ENCODE peak calls at places on chromosomes 11 and 22, in eight cellular contexts. One of them, this sample, is unnamed.

GRCh38 chr11:69674267-69674885 is 777 bp downstream of the LTO1 start:
- DNase-seq in Daoy: peak
- DNase-seq in AG09309: no peak
- DNase-seq in NCI-H1436: no peak
- DNase-seq in activated effector memory CD4-positive, alpha-beta T cell treated with anti-CD3 and anti-CD28 coated beads, Interleukin-2, amount 50 U/mL, for 16 hours: peak
- DNase-seq in GM13976: no peak
- DNase-seq in EL: peak
- DNase-seq in Ammon's horn: no peak
- DNase-seq in this sample: no peak

GRCh38 chr11:66371627-66372415 is at the start of gene SLC29A2:
- DNase-seq in AG09309: no peak
- DNase-seq in GM13976: peak
- DNase-seq in EL: no peak
- DNase-seq in NCI-H1436: peak
- DNase-seq in Ammon's horn: peak
- DNase-seq in activated effector memory CD4-positive, alpha-beta T cell treated with anti-CD3 and anti-CD28 coated beads, Interleukin-2, amount 50 U/mL, for 16 hours: peak
- DNase-seq in Daoy: peak
- DNase-seq in this sample: peak

GRCh38 chr11:76745561-76746207 is 37.5 kb upstream of the TSKU start:
- DNase-seq in GM13976: no peak
- DNase-seq in EL: no peak
- DNase-seq in AG09309: no peak
- DNase-seq in NCI-H1436: no peak
- DNase-seq in activated effector memory CD4-positive, alpha-beta T cell treated with anti-CD3 and anti-CD28 coated beads, Interleukin-2, amount 50 U/mL, for 16 hours: no peak
- DNase-seq in Daoy: no peak
- DNase-seq in Ammon's horn: no peak
- DNase-seq in this sample: no peak

GRCh38 chr11:125871391-125872137 is 15.9 kb upstream of the HYLS1 start:
- DNase-seq in Daoy: no peak
- DNase-seq in Ammon's horn: peak
- DNase-seq in activated effector memory CD4-positive, alpha-beta T cell treated with anti-CD3 and anti-CD28 coated beads, Interleukin-2, amount 50 U/mL, for 16 hours: no peak
- DNase-seq in EL: peak
- DNase-seq in GM13976: no peak
- DNase-seq in NCI-H1436: peak
- DNase-seq in AG09309: no peak
- DNase-seq in this sample: no peak

GRCh38 chr11:116840224-116840745 is 2.9 kb upstream of the APOA1 start:
- DNase-seq in Ammon's horn: peak
- DNase-seq in activated effector memory CD4-positive, alpha-beta T cell treated with anti-CD3 and anti-CD28 coated beads, Interleukin-2, amount 50 U/mL, for 16 hours: no peak
- DNase-seq in NCI-H1436: no peak
- DNase-seq in Daoy: no peak
- DNase-seq in GM13976: no peak
- DNase-seq in AG09309: no peak
- DNase-seq in EL: peak
- DNase-seq in this sample: peak

GRCh38 chr11:3645552-3645951 is 624 bp downstream of the ART1 start:
- DNase-seq in AG09309: no peak
- DNase-seq in GM13976: no peak
- DNase-seq in NCI-H1436: no peak
- DNase-seq in Ammon's horn: no peak
- DNase-seq in Daoy: no peak
- DNase-seq in EL: no peak
- DNase-seq in activated effector memory CD4-positive, alpha-beta T cell treated with anti-CD3 and anti-CD28 coated beads, Interleukin-2, amount 50 U/mL, for 16 hours: no peak
- DNase-seq in this sample: no peak

GRCh38 chr22:33409134-33409533 is 351.0 kb upstream of the SYN3 start:
- DNase-seq in EL: no peak
- DNase-seq in GM13976: no peak
- DNase-seq in activated effector memory CD4-positive, alpha-beta T cell treated with anti-CD3 and anti-CD28 coated beads, Interleukin-2, amount 50 U/mL, for 16 hours: no peak
- DNase-seq in AG09309: no peak
- DNase-seq in Daoy: no peak
- DNase-seq in Ammon's horn: no peak
- DNase-seq in NCI-H1436: no peak
- DNase-seq in this sample: no peak

GRCh38 chr11:130181295-130182272 is 22.0 kb downstream of the ST14 start:
- DNase-seq in EL: peak
- DNase-seq in GM13976: no peak
- DNase-seq in AG09309: peak
- DNase-seq in activated effector memory CD4-positive, alpha-beta T cell treated with anti-CD3 and anti-CD28 coated beads, Interleukin-2, amount 50 U/mL, for 16 hours: no peak
- DNase-seq in Daoy: no peak
- DNase-seq in NCI-H1436: peak
- DNase-seq in Ammon's horn: no peak
- DNase-seq in this sample: no peak

GRCh38 chr11:119696378-119697157 is 32.4 kb downstream of the NECTIN1 start:
- DNase-seq in activated effector memory CD4-positive, alpha-beta T cell treated with anti-CD3 and anti-CD28 coated beads, Interleukin-2, amount 50 U/mL, for 16 hours: no peak
- DNase-seq in Daoy: no peak
- DNase-seq in NCI-H1436: no peak
- DNase-seq in AG09309: no peak
- DNase-seq in EL: no peak
- DNase-seq in GM13976: no peak
- DNase-seq in Ammon's horn: no peak
- DNase-seq in this sample: no peak

GRCh38 chr11:8317164-8317563 is 53.5 kb upstream of the LMO1 start:
- DNase-seq in Ammon's horn: peak
- DNase-seq in AG09309: no peak
- DNase-seq in activated effector memory CD4-positive, alpha-beta T cell treated with anti-CD3 and anti-CD28 coated beads, Interleukin-2, amount 50 U/mL, for 16 hours: no peak
- DNase-seq in GM13976: no peak
- DNase-seq in EL: no peak
- DNase-seq in NCI-H1436: no peak
- DNase-seq in Daoy: peak
- DNase-seq in this sample: no peak

GRCh38 chr11:72736452-72737069 is 15.6 kb downstream of the ARAP1 start:
- DNase-seq in Daoy: peak
- DNase-seq in activated effector memory CD4-positive, alpha-beta T cell treated with anti-CD3 and anti-CD28 coated beads, Interleukin-2, amount 50 U/mL, for 16 hours: peak
- DNase-seq in GM13976: peak
- DNase-seq in EL: peak
- DNase-seq in NCI-H1436: no peak
- DNase-seq in Ammon's horn: peak
- DNase-seq in AG09309: no peak
- DNase-seq in this sample: peak

GRCh38 chr22:22380098-22381030 is 128.2 kb downstream of the ZNF280B start:
- DNase-seq in activated effector memory CD4-positive, alpha-beta T cell treated with anti-CD3 and anti-CD28 coated beads, Interleukin-2, amount 50 U/mL, for 16 hours: no peak
- DNase-seq in AG09309: no peak
- DNase-seq in Ammon's horn: no peak
- DNase-seq in NCI-H1436: no peak
- DNase-seq in EL: no peak
- DNase-seq in GM13976: peak
- DNase-seq in Daoy: no peak
- DNase-seq in this sample: peak

GRCh38 chr11:20715464-20715863 is 46.1 kb downstream of the NELL1 start:
- DNase-seq in Ammon's horn: no peak
- DNase-seq in activated effector memory CD4-positive, alpha-beta T cell treated with anti-CD3 and anti-CD28 coated beads, Interleukin-2, amount 50 U/mL, for 16 hours: no peak
- DNase-seq in EL: no peak
- DNase-seq in AG09309: no peak
- DNase-seq in GM13976: no peak
- DNase-seq in Daoy: no peak
- DNase-seq in NCI-H1436: no peak
- DNase-seq in this sample: no peak

GRCh38 chr11:9992306-9992705 is 301.7 kb downstream of the SBF2 start:
- DNase-seq in activated effector memory CD4-positive, alpha-beta T cell treated with anti-CD3 and anti-CD28 coated beads, Interleukin-2, amount 50 U/mL, for 16 hours: no peak
- DNase-seq in EL: no peak
- DNase-seq in GM13976: no peak
- DNase-seq in Ammon's horn: no peak
- DNase-seq in AG09309: no peak
- DNase-seq in NCI-H1436: no peak
- DNase-seq in Daoy: no peak
- DNase-seq in this sample: no peak

GRCh38 chr11:29452131-29452530 is 564.7 kb downstream of the KCNA4 start:
- DNase-seq in GM13976: no peak
- DNase-seq in EL: peak
- DNase-seq in Daoy: peak
- DNase-seq in AG09309: no peak
- DNase-seq in Ammon's horn: peak
- DNase-seq in NCI-H1436: no peak
- DNase-seq in activated effector memory CD4-positive, alpha-beta T cell treated with anti-CD3 and anti-CD28 coated beads, Interleukin-2, amount 50 U/mL, for 16 hours: no peak
- DNase-seq in this sample: no peak

GRCh38 chr11:74749965-74750296 is 1.3 kb downstream of the RNF169 start:
- DNase-seq in GM13976: no peak
- DNase-seq in Daoy: no peak
- DNase-seq in Ammon's horn: no peak
- DNase-seq in AG09309: no peak
- DNase-seq in EL: peak
- DNase-seq in activated effector memory CD4-positive, alpha-beta T cell treated with anti-CD3 and anti-CD28 coated beads, Interleukin-2, amount 50 U/mL, for 16 hours: no peak
- DNase-seq in NCI-H1436: no peak
- DNase-seq in this sample: no peak

GRCh38 chr11:66419825-66420224 is 1.0 kb upstream of the NPAS4 start:
- DNase-seq in EL: no peak
- DNase-seq in NCI-H1436: no peak
- DNase-seq in AG09309: no peak
- DNase-seq in activated effector memory CD4-positive, alpha-beta T cell treated with anti-CD3 and anti-CD28 coated beads, Interleukin-2, amount 50 U/mL, for 16 hours: no peak
- DNase-seq in Ammon's horn: no peak
- DNase-seq in GM13976: peak
- DNase-seq in Daoy: no peak
- DNase-seq in this sample: no peak

GRCh38 chr11:3853935-3854659 is 1.4 kb upstream of the STIM1 start:
- DNase-seq in GM13976: peak
- DNase-seq in activated effector memory CD4-positive, alpha-beta T cell treated with anti-CD3 and anti-CD28 coated beads, Interleukin-2, amount 50 U/mL, for 16 hours: peak
- DNase-seq in Ammon's horn: no peak
- DNase-seq in NCI-H1436: no peak
- DNase-seq in Daoy: no peak
- DNase-seq in EL: no peak
- DNase-seq in AG09309: no peak
- DNase-seq in this sample: peak